ENCODE peak calls at places on chromosomes 16 and 17, in nine cellular contexts. D is HFF-Myc; V is esophagus squamous epithelium; B is naive B cell; P is fibroblast of mammary gland; A is uterus; Q is activated CD8-positive, alpha-beta T cell treated with anti-CD3 and anti-CD28 coated beads, Interleukin-2, amount 10 ng/mL, durations not matched to agents 7 days and 5 days; F is T-helper 22 cell; N is HT-29. E is an unnamed sample.

GRCh38 chr16:50765246-50765645 is 23.4 kb downstream of the CYLD start:
- DNase-seq in P (no peak), N (no peak), A (no peak), B (no peak), Q (no peak), V (no peak), D (no peak), F (no peak), E (no peak)

GRCh38 chr17:33451221-33451620 is 158.1 kb upstream of the ASIC2 start:
- DNase-seq in V (no peak), B (no peak), A (no peak), F (no peak), N (no peak), Q (no peak), P (no peak), D (no peak), E (no peak)

GRCh38 chr16:56601325-56601724 is 7.1 kb upstream of the MT2A start:
- DNase-seq in V (no peak), A (no peak), Q (no peak), N (no peak), B (no peak), D (no peak), F (no peak), P (no peak), E (no peak)

GRCh38 chr17:4735825-4736651 is 3.6 kb upstream of the ZMYND15 start:
- DNase-seq in P (no peak), V (no peak), Q (no peak), F (no peak), D (no peak), A (no peak), B (no peak), N (no peak), E (no peak)

GRCh38 chr16:59148312-59148711 is 414.2 kb upstream of the GOT2 start:
- DNase-seq in B (no peak), A (no peak), D (no peak), N (no peak), F (no peak), P (no peak), V (no peak), Q (no peak), E (no peak)

GRCh38 chr16:75476817-75477216 is 12.3 kb upstream of the TMEM170A start:
- DNase-seq in V (no peak), N (no peak), Q (no peak), B (no peak), D (no peak), P (no peak), F (no peak), A (no peak), E (no peak)

GRCh38 chr17:58337600-58338453 is 9.2 kb upstream of the TSPOAP1 start:
- DNase-seq in P (peak; percentile 88), Q (peak; percentile 96), F (peak; percentile 88), A (peak; percentile 70), N (no peak), V (peak; percentile 81), B (peak; percentile 97), D (peak; percentile 72), E (no peak)

GRCh38 chr16:67198238-67198734 is 645 bp upstream of the ELMO3 start:
- DNase-seq in B (peak; percentile 20), P (peak; percentile 51), A (no peak), D (no peak), V (no peak), F (no peak), Q (peak; percentile 44), N (peak; percentile 82), E (no peak)

GRCh38 chr17:59329558-59330313 is 1.7 kb upstream of the YPEL2 start:
- DNase-seq in F (peak; percentile 27), A (peak; percentile 73), D (peak; percentile 59), P (peak; percentile 81), Q (peak; percentile 73), N (peak; percentile 81), V (no peak), B (peak; percentile 58), E (no peak)

GRCh38 chr17:51869387-51869786 is 289.1 kb downstream of the CA10 start:
- DNase-seq in D (no peak), F (no peak), A (no peak), V (no peak), Q (peak; percentile 39), N (peak; percentile 31), B (no peak), P (peak; percentile 10), E (no peak)

GRCh38 chr17:40023590-40024292 is 8.5 kb downstream of the CSF3 start:
- DNase-seq in N (peak; percentile 59), V (no peak), D (no peak), Q (no peak), F (no peak), A (peak; percentile 63), B (no peak), P (peak; percentile 62), E (no peak)

GRCh38 chr16:4290236-4290830 is 17.5 kb upstream of the TFAP4 start:
- DNase-seq in Q (no peak), D (no peak), F (no peak), A (no peak), P (peak; percentile 86), N (peak; percentile 72), V (no peak), B (no peak), E (no peak)

GRCh38 chr17:3890082-3890892 is 2.6 kb downstream of the CAMKK1 start:
- DNase-seq in D (peak; percentile 75), F (no peak), N (peak; percentile 22), A (peak; percentile 95), V (no peak), B (no peak), P (peak; percentile 96), Q (no peak), E (peak; percentile 73)

E was measured in thoracic aorta.